ENCODE peak calls at places on chromosomes 7 and 10, in eight cellular contexts. Y is BJ, R is NCI-H1105, B is nephron progenitor cell, W is tibial nerve, C is HTR-8/SVneo, K is NCI-H748 treated with DMSO at 0.1 percent for 48 hours, P is T-helper 1 cell. T is an unnamed sample.

GRCh38 chr7:81284576-81284975 is 365.7 kb upstream of the SEMA3C start:
- DNase-seq in Y (no peak), R (no peak), B (no peak), W (no peak), C (peak; percentile 13), K (no peak), P (no peak), T (no peak)

GRCh38 chr7:7911339-7911738 is 57.3 kb upstream of the GLCCI1 start:
- DNase-seq in Y (peak; percentile 40), R (no peak), B (no peak), W (no peak), C (peak; percentile 61), K (no peak), P (no peak), T (no peak)

GRCh38 chr10:122149607-122150505 is 121.2 kb upstream of the BTBD16 start:
- DNase-seq in Y (no peak), R (no peak), B (no peak), W (no peak), C (no peak), K (no peak), P (no peak), T (peak; percentile 85)

GRCh38 chr10:97689637-97690036 is 2.6 kb upstream of the AVPI1 start:
- DNase-seq in Y (peak; percentile 96), R (no peak), B (no peak), W (peak; percentile 71), C (peak; percentile 72), K (no peak), P (no peak), T (peak; percentile 90)

GRCh38 chr10:3495281-3495680 is 289.7 kb downstream of the KLF6 start:
- DNase-seq in Y (no peak), R (no peak), B (no peak), W (no peak), C (no peak), K (no peak), P (no peak), T (no peak)

GRCh38 chr7:148347981-148348380 is 242.6 kb upstream of the C7orf33 start:
- DNase-seq in Y (no peak), R (no peak), B (no peak), W (no peak), C (no peak), K (no peak), P (no peak), T (no peak)

GRCh38 chr7:19305698-19306097 is 160.5 kb upstream of the FERD3L start:
- DNase-seq in Y (no peak), R (no peak), B (no peak), W (no peak), C (no peak), K (no peak), P (no peak), T (no peak)

GRCh38 chr10:69056129-69056528 is 31.8 kb upstream of the SRGN start:
- DNase-seq in Y (no peak), R (no peak), B (no peak), W (no peak), C (no peak), K (no peak), P (no peak), T (no peak)

GRCh38 chr10:97714401-97715258 is 1.1 kb downstream of the MARVELD1 start:
- DNase-seq in Y (no peak), R (peak; percentile 18), B (peak; percentile 69), W (peak; percentile 66), C (peak; percentile 81), K (no peak), P (no peak), T (peak; percentile 96)

GRCh38 chr7:95511716-95512260 is 26.0 kb downstream of the ASB4 start:
- DNase-seq in Y (peak; percentile 13), R (peak; percentile 14), B (peak; percentile 67), W (peak; percentile 95), C (peak; percentile 20), K (peak; percentile 65), P (peak; percentile 18), T (peak; percentile 91)

GRCh38 chr10:119817991-119818888 is 54.4 kb downstream of the MCMBP start:
- DNase-seq in Y (no peak), R (no peak), B (peak; percentile 91), W (peak; percentile 18), C (no peak), K (no peak), P (no peak), T (peak; percentile 91)

GRCh38 chr7:69076566-69076965 is 521.7 kb upstream of the AUTS2 start:
- DNase-seq in Y (no peak), R (no peak), B (no peak), W (no peak), C (no peak), K (no peak), P (no peak), T (no peak)

GRCh38 chr10:24435374-24435773 is 226.4 kb downstream of the KIAA1217 start:
- DNase-seq in Y (peak; percentile 75), R (no peak), B (no peak), W (no peak), C (no peak), K (no peak), P (no peak), T (no peak)

GRCh38 chr7:73624669-73625001 is 313 bp upstream of the MLXIPL start:
- DNase-seq in Y (no peak), R (no peak), B (no peak), W (no peak), C (no peak), K (no peak), P (no peak), T (no peak)

GRCh38 chr10:77416327-77417135 is 221.1 kb downstream of the KCNMA1 start:
- DNase-seq in Y (peak; percentile 81), R (no peak), B (no peak), W (no peak), C (peak; percentile 87), K (no peak), P (no peak), T (no peak)

T was measured in lower leg skin.